ENCODE peak calls at places on chromosome 10, in six cellular contexts. One of them, this sample, is unnamed.

GRCh38 chr10:4051408-4052151 is 266.6 kb upstream of the KLF6 start:
- DNase-seq in IMR-90: no peak
- DNase-seq in fibroblast of lung: peak; percentile 57
- DNase-seq in neural progenitor cell: no peak
- DNase-seq in kidney: no peak
- DNase-seq in H1: no peak
- DNase-seq in this sample: no peak

GRCh38 chr10:90587081-90587491 is 270.8 kb downstream of the HTR7 start:
- DNase-seq in IMR-90: peak; percentile 68
- DNase-seq in fibroblast of lung: peak; percentile 66
- DNase-seq in neural progenitor cell: no peak
- DNase-seq in kidney: no peak
- DNase-seq in H1: no peak
- DNase-seq in this sample: peak; percentile 84

GRCh38 chr10:71461457-71461856 is 64.7 kb downstream of the CDH23 start:
- DNase-seq in IMR-90: no peak
- DNase-seq in fibroblast of lung: no peak
- DNase-seq in neural progenitor cell: no peak
- DNase-seq in kidney: no peak
- DNase-seq in H1: no peak
- DNase-seq in this sample: no peak

GRCh38 chr10:112446055-112446854 is 459 bp downstream of the ZDHHC6 start:
- DNase-seq in IMR-90: peak; percentile 23
- DNase-seq in fibroblast of lung: peak; percentile 17
- DNase-seq in neural progenitor cell: no peak
- DNase-seq in kidney: peak; percentile 53
- DNase-seq in H1: no peak
- DNase-seq in this sample: no peak

GRCh38 chr10:117163061-117163953 is 25.2 kb upstream of the VAX1 start:
- DNase-seq in IMR-90: no peak
- DNase-seq in fibroblast of lung: no peak
- DNase-seq in neural progenitor cell: peak; percentile 89
- DNase-seq in kidney: peak; percentile 71
- DNase-seq in H1: no peak
- DNase-seq in this sample: no peak

GRCh38 chr10:60666221-60666620 is 112.1 kb upstream of the CDK1 start:
- DNase-seq in IMR-90: no peak
- DNase-seq in fibroblast of lung: peak; percentile 64
- DNase-seq in neural progenitor cell: no peak
- DNase-seq in kidney: no peak
- DNase-seq in H1: no peak
- DNase-seq in this sample: peak; percentile 38

GRCh38 chr10:8043569-8044306 is 10.8 kb upstream of the GATA3 start:
- DNase-seq in IMR-90: no peak
- DNase-seq in fibroblast of lung: no peak
- DNase-seq in neural progenitor cell: peak; percentile 82
- DNase-seq in kidney: peak; percentile 52
- DNase-seq in H1: no peak
- DNase-seq in this sample: no peak

GRCh38 chr10:70378122-70378521 is 4.3 kb downstream of the LRRC20 start:
- DNase-seq in IMR-90: peak; percentile 95
- DNase-seq in fibroblast of lung: peak; percentile 80
- DNase-seq in neural progenitor cell: no peak
- DNase-seq in kidney: no peak
- DNase-seq in H1: no peak
- DNase-seq in this sample: peak; percentile 99

GRCh38 chr10:77940225-77940624 is 13.7 kb upstream of the DLG5 start:
- DNase-seq in IMR-90: no peak
- DNase-seq in fibroblast of lung: no peak
- DNase-seq in neural progenitor cell: no peak
- DNase-seq in kidney: no peak
- DNase-seq in H1: no peak
- DNase-seq in this sample: no peak

GRCh38 chr10:103645141-103646054 is 151.9 kb downstream of the NEURL1 start:
- DNase-seq in IMR-90: peak; percentile 99
- DNase-seq in fibroblast of lung: peak; percentile 92
- DNase-seq in neural progenitor cell: no peak
- DNase-seq in kidney: peak; percentile 88
- DNase-seq in H1: no peak
- DNase-seq in this sample: peak; percentile 8

GRCh38 chr10:84571146-84571545 is 242.8 kb downstream of the CCSER2 start:
- DNase-seq in IMR-90: no peak
- DNase-seq in fibroblast of lung: no peak
- DNase-seq in neural progenitor cell: no peak
- DNase-seq in kidney: no peak
- DNase-seq in H1: no peak
- DNase-seq in this sample: no peak

GRCh38 chr10:58362026-58362799 is 23.0 kb upstream of the TFAM start:
- DNase-seq in IMR-90: peak; percentile 26
- DNase-seq in fibroblast of lung: peak; percentile 62
- DNase-seq in neural progenitor cell: no peak
- DNase-seq in kidney: no peak
- DNase-seq in H1: no peak
- DNase-seq in this sample: peak; percentile 65

GRCh38 chr10:59903871-59904270 is 2.5 kb downstream of the CCDC6 start:
- DNase-seq in IMR-90: peak; percentile 22
- DNase-seq in fibroblast of lung: peak; percentile 39
- DNase-seq in neural progenitor cell: no peak
- DNase-seq in kidney: no peak
- DNase-seq in H1: no peak
- DNase-seq in this sample: no peak

GRCh38 chr10:24901686-24902399 is 50.6 kb downstream of the PRTFDC1 start:
- DNase-seq in IMR-90: peak; percentile 98
- DNase-seq in fibroblast of lung: peak; percentile 98
- DNase-seq in neural progenitor cell: peak; percentile 25
- DNase-seq in kidney: no peak
- DNase-seq in H1: no peak
- DNase-seq in this sample: peak; percentile 93

GRCh38 chr10:12041766-12042408 is 722 bp downstream of the UPF2 start:
- DNase-seq in IMR-90: peak; percentile 18
- DNase-seq in fibroblast of lung: peak; percentile 19
- DNase-seq in neural progenitor cell: peak; percentile 20
- DNase-seq in kidney: no peak
- DNase-seq in H1: no peak
- DNase-seq in this sample: peak; percentile 11

GRCh38 chr10:103413540-103413939 is 17.1 kb downstream of the PDCD11 start:
- DNase-seq in IMR-90: no peak
- DNase-seq in fibroblast of lung: no peak
- DNase-seq in neural progenitor cell: no peak
- DNase-seq in kidney: no peak
- DNase-seq in H1: no peak
- DNase-seq in this sample: no peak

GRCh38 chr10:63206997-63207952 is 74.1 kb downstream of the NRBF2 start:
- DNase-seq in IMR-90: peak; percentile 94
- DNase-seq in fibroblast of lung: peak; percentile 94
- DNase-seq in neural progenitor cell: no peak
- DNase-seq in kidney: no peak
- DNase-seq in H1: no peak
- DNase-seq in this sample: no peak
- H3K9ac ChIP-seq in IMR-90: no peak overlapping the region
- H3K9ac ChIP-seq in fibroblast of lung: no peak overlapping the region
- H3K9ac ChIP-seq in neural progenitor cell: no peak overlapping the region
- H3K9ac ChIP-seq in kidney: no peak overlapping the region
- H3K9ac ChIP-seq in H1: no peak overlapping the region
- H3K9ac ChIP-seq in this sample: no peak overlapping the region

DNA sequence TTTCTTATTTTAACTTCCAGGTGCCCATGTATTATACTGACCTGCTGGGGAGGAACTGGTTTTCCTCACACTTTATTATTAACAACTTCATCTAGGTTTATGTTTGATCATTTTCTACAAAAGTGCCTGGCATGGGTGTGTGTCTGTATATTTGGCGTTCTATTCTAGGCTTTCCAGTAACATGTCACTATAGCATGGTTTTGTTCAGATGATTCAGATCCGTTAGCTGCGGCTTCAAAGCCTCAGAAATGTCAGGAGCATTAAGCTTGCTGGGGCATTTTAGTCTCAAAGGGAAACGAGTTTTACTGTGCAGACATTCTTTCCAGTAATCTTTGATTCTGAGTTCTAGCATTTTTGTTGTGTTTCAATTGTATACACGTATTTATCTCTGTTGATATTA is 2.3 kb downstream of the INPP5A start:
- DNase-seq in IMR-90: peak; percentile 75
- DNase-seq in fibroblast of lung: peak; percentile 63
- DNase-seq in neural progenitor cell: no peak
- DNase-seq in kidney: no peak
- DNase-seq in H1: no peak
- DNase-seq in this sample: peak; percentile 60
- H3K4me3 ChIP-seq in IMR-90: no peak overlapping the region
- H3K4me3 ChIP-seq in fibroblast of lung: peak overlapping the region; percentile 35
- H3K4me3 ChIP-seq in neural progenitor cell: no peak overlapping the region
- H3K4me3 ChIP-seq in kidney: no peak overlapping the region
- H3K4me3 ChIP-seq in H1: no peak overlapping the region
- H3K4me3 ChIP-seq in this sample: peak overlapping the region; percentile 83

DNA sequence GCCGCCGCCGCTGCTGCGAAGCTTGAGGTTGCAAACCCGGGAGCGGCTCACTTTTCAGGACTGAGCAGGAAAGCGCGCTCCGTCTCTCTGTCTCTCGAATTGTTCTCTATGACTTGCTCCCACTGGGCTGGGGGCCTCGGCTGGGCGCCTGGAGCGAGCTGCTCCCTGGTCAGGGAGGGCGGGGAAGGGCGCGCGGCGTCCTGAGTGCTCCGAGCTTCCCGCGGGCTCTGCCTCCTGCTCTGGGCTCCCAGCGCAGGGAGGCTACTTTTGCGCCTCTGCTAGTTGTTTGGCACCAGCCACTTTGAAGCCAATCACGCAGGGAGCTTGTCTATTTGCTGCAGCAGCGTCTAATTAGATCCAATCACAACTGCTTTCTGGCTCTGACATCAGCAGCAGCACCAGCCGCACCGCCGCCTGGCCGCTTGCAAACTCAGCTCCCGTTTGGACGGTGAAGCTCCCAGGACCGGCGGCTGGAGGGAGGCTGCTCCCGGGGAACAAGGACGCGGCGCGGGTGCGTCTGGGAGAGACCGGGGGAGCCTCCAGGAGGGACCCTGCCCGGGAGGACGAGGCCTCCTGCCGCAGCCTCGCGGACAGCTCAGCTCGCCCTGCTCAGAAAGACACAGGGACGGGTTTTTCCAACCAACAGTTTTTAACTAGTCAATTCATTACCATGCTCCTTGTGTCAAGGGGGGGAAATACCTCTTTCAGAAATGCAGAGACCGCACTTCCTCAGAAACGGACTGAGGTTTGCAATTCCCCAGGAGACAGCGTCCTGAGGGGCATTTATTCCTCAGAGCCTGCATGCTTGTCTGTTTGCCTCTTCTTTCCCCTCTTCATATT is at the start of gene ADARB2:
- DNase-seq in IMR-90: no peak
- DNase-seq in fibroblast of lung: no peak
- DNase-seq in neural progenitor cell: peak; percentile 95
- DNase-seq in kidney: no peak
- DNase-seq in H1: peak; percentile 70
- DNase-seq in this sample: no peak
- H3K9ac ChIP-seq in IMR-90: no peak within 1 kb of the TSS
- H3K9ac ChIP-seq in fibroblast of lung: no peak within 1 kb of the TSS
- H3K9ac ChIP-seq in neural progenitor cell: no peak within 1 kb of the TSS
- H3K9ac ChIP-seq in kidney: no peak within 1 kb of the TSS
- H3K9ac ChIP-seq in H1: no peak within 1 kb of the TSS
- H3K9ac ChIP-seq in this sample: no peak within 1 kb of the TSS

DNA sequence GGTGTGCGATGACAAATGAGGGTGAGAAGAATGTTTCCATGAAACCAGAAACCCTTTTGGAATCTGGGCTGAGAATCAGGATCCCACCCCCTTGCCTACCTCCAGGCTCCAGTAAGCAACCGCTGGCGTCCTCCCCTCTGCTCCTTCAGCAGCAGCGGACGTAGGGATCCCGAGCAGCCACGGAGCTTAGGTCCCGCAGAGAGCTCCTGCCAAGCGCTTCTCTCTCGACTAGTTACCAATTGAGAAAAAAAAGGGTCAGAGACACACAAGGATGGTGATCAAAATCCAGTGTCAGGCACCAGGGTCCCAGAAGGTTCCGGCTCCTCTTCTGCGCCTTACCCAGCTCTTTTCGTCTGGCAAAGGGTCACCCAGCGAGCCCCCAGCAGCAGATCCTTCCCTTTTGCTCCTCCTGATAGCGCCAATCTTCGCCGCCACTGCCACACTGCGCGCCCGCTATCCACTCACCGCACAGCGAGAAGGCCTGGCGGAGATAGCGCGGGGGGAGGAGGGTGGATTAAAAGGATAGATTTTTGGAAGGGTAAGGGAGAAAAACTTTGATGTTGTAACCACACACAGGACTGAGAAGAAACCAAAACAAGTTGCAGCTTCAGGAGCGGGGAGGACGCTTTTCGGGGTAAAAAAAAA is 733.4 kb downstream of the ZWINT start:
- DNase-seq in IMR-90: no peak
- DNase-seq in fibroblast of lung: no peak
- DNase-seq in neural progenitor cell: peak; percentile 66
- DNase-seq in kidney: peak; percentile 50
- DNase-seq in H1: no peak
- DNase-seq in this sample: no peak
- H3K4me3 ChIP-seq in IMR-90: no peak overlapping the region
- H3K4me3 ChIP-seq in fibroblast of lung: peak overlapping the region; percentile 53
- H3K4me3 ChIP-seq in neural progenitor cell: peak overlapping the region; percentile 65
- H3K4me3 ChIP-seq in kidney: no peak overlapping the region
- H3K4me3 ChIP-seq in H1: peak overlapping the region; percentile 57
- H3K4me3 ChIP-seq in this sample: no peak overlapping the region

GRCh38 chr10:97880109-97880508 is 30.5 kb downstream of the GOLGA7B start:
- DNase-seq in IMR-90: no peak
- DNase-seq in fibroblast of lung: no peak
- DNase-seq in neural progenitor cell: no peak
- DNase-seq in kidney: no peak
- DNase-seq in H1: no peak
- DNase-seq in this sample: no peak

GRCh38 chr10:97886264-97886663 is 36.6 kb downstream of the GOLGA7B start:
- DNase-seq in IMR-90: no peak
- DNase-seq in fibroblast of lung: no peak
- DNase-seq in neural progenitor cell: no peak
- DNase-seq in kidney: no peak
- DNase-seq in H1: no peak
- DNase-seq in this sample: no peak

GRCh38 chr10:97879241-97879640 is 29.6 kb downstream of the GOLGA7B start:
- DNase-seq in IMR-90: no peak
- DNase-seq in fibroblast of lung: no peak
- DNase-seq in neural progenitor cell: no peak
- DNase-seq in kidney: no peak
- DNase-seq in H1: no peak
- DNase-seq in this sample: no peak

GRCh38 chr10:97883092-97883485 is 33.4 kb downstream of the GOLGA7B start:
- DNase-seq in IMR-90: no peak
- DNase-seq in fibroblast of lung: no peak
- DNase-seq in neural progenitor cell: no peak
- DNase-seq in kidney: peak; percentile 57
- DNase-seq in H1: no peak
- DNase-seq in this sample: no peak

GRCh38 chr10:97882142-97883091 is 32.8 kb downstream of the GOLGA7B start:
- DNase-seq in IMR-90: peak; percentile 51
- DNase-seq in fibroblast of lung: peak; percentile 67
- DNase-seq in neural progenitor cell: no peak
- DNase-seq in kidney: peak; percentile 92
- DNase-seq in H1: no peak
- DNase-seq in this sample: peak; percentile 94
- H3K9ac ChIP-seq in IMR-90: no peak overlapping the region
- H3K9ac ChIP-seq in fibroblast of lung: no peak overlapping the region
- H3K9ac ChIP-seq in neural progenitor cell: no peak overlapping the region
- H3K9ac ChIP-seq in kidney: no peak overlapping the region
- H3K9ac ChIP-seq in H1: no peak overlapping the region
- H3K9ac ChIP-seq in this sample: peak overlapping the region; percentile 72

This sample was measured in PC-3.